ENCODE peak calls at places on chromosome 20, in four cellular contexts. One of them, this sample, is unnamed.

GRCh38 chr20:9079038-9079731 is 10.3 kb downstream of the PLCB4 start:
- DNase-seq in GM23248: no peak
- DNase-seq in GM20000: no peak
- DNase-seq in neural progenitor cell: no peak
- DNase-seq in this sample: no peak

GRCh38 chr20:47551841-47552240 is 50.2 kb downstream of the NCOA3 start:
- DNase-seq in GM20000: no peak
- DNase-seq in GM23248: peak
- DNase-seq in neural progenitor cell: no peak
- DNase-seq in this sample: peak

GRCh38 chr20:13839421-13840092 is 54.7 kb downstream of the NDUFAF5 start:
- DNase-seq in neural progenitor cell: peak
- DNase-seq in GM20000: no peak
- DNase-seq in GM23248: peak
- DNase-seq in this sample: peak

GRCh38 chr20:13226367-13226766 is 5.3 kb downstream of the ISM1 start:
- DNase-seq in neural progenitor cell: no peak
- DNase-seq in GM20000: no peak
- DNase-seq in GM23248: no peak
- DNase-seq in this sample: no peak

GRCh38 chr20:51531141-51531710 is 11.3 kb downstream of the NFATC2 start:
- DNase-seq in GM23248: peak
- DNase-seq in neural progenitor cell: no peak
- DNase-seq in GM20000: peak
- DNase-seq in this sample: no peak

GRCh38 chr20:15487682-15488081 is 1085.6 kb downstream of the KIF16B start:
- DNase-seq in GM20000: no peak
- DNase-seq in neural progenitor cell: no peak
- DNase-seq in GM23248: no peak
- DNase-seq in this sample: no peak

GRCh38 chr20:37283530-37284195 is 5.8 kb upstream of the MANBAL start:
- DNase-seq in GM23248: no peak
- DNase-seq in GM20000: no peak
- DNase-seq in neural progenitor cell: no peak
- DNase-seq in this sample: no peak

GRCh38 chr20:39059036-39059435 is 96.9 kb downstream of the DHX35 start:
- DNase-seq in neural progenitor cell: no peak
- DNase-seq in GM20000: no peak
- DNase-seq in GM23248: no peak
- DNase-seq in this sample: no peak

GRCh38 chr20:48066851-48067250 is 281.6 kb upstream of the SULF2 start:
- DNase-seq in GM20000: no peak
- DNase-seq in GM23248: no peak
- DNase-seq in neural progenitor cell: no peak
- DNase-seq in this sample: no peak

GRCh38 chr20:20734475-20734948 is 22.1 kb upstream of the RALGAPA2 start:
- DNase-seq in neural progenitor cell: peak
- DNase-seq in GM23248: no peak
- DNase-seq in GM20000: no peak
- DNase-seq in this sample: peak

GRCh38 chr20:62010551-62011402 is 54.9 kb downstream of the TAF4 start:
- DNase-seq in GM23248: peak
- DNase-seq in GM20000: peak
- DNase-seq in neural progenitor cell: peak
- DNase-seq in this sample: peak

GRCh38 chr20:34022154-34022842 is 28.6 kb downstream of the RALY start:
- DNase-seq in neural progenitor cell: peak
- DNase-seq in GM23248: peak
- DNase-seq in GM20000: peak
- DNase-seq in this sample: peak

GRCh38 chr20:48453477-48454093 is 374.2 kb downstream of the PREX1 start:
- DNase-seq in GM23248: no peak
- DNase-seq in GM20000: no peak
- DNase-seq in neural progenitor cell: no peak
- DNase-seq in this sample: no peak

GRCh38 chr20:23146857-23147256 is 60.7 kb upstream of the CD93 start:
- DNase-seq in GM23248: peak
- DNase-seq in GM20000: no peak
- DNase-seq in neural progenitor cell: no peak
- DNase-seq in this sample: no peak

GRCh38 chr20:52105573-52106422 is 85.8 kb downstream of the ZFP64 start:
- DNase-seq in neural progenitor cell: peak
- DNase-seq in GM23248: peak
- DNase-seq in GM20000: peak
- DNase-seq in this sample: peak

GRCh38 chr20:50855498-50856474 is 60.9 kb downstream of the BCAS4 start:
- DNase-seq in GM23248: peak
- DNase-seq in GM20000: no peak
- DNase-seq in neural progenitor cell: no peak
- DNase-seq in this sample: no peak

GRCh38 chr20:36521526-36521925 is 19.8 kb upstream of the MYL9 start:
- DNase-seq in GM20000: no peak
- DNase-seq in GM23248: no peak
- DNase-seq in neural progenitor cell: no peak
- DNase-seq in this sample: no peak

GRCh38 chr20:60092729-60093128 is 134.5 kb downstream of the CDH26 start:
- DNase-seq in GM20000: no peak
- DNase-seq in neural progenitor cell: no peak
- DNase-seq in GM23248: no peak
- DNase-seq in this sample: no peak

GRCh38 chr20:59371429-59371828 is 71.0 kb downstream of the EDN3 start:
- DNase-seq in neural progenitor cell: no peak
- DNase-seq in GM20000: no peak
- DNase-seq in GM23248: no peak
- DNase-seq in this sample: no peak

GRCh38 chr20:40314278-40314677 is 374.8 kb downstream of the MAFB start:
- DNase-seq in neural progenitor cell: no peak
- DNase-seq in GM23248: no peak
- DNase-seq in GM20000: no peak
- DNase-seq in this sample: no peak

GRCh38 chr20:23407770-23408467 is 13.4 kb downstream of the NAPB start:
- DNase-seq in GM23248: no peak
- DNase-seq in neural progenitor cell: no peak
- DNase-seq in GM20000: peak
- DNase-seq in this sample: no peak

GRCh38 chr20:44187054-44187762 is at the start of gene JPH2:
- DNase-seq in GM23248: peak
- DNase-seq in neural progenitor cell: peak
- DNase-seq in GM20000: no peak
- DNase-seq in this sample: no peak

GRCh38 chr20:326645-327031 is 1.3 kb downstream of the SOX12 start:
- DNase-seq in neural progenitor cell: peak
- DNase-seq in GM20000: no peak
- DNase-seq in GM23248: peak
- DNase-seq in this sample: peak

GRCh38 chr20:58141971-58142842 is 86.2 kb downstream of the ANKRD60 start:
- DNase-seq in neural progenitor cell: no peak
- DNase-seq in GM23248: no peak
- DNase-seq in GM20000: no peak
- DNase-seq in this sample: no peak

GRCh38 chr20:47055699-47056369 is 161.2 kb downstream of the EYA2 start:
- DNase-seq in GM20000: no peak
- DNase-seq in GM23248: peak
- DNase-seq in neural progenitor cell: no peak
- DNase-seq in this sample: no peak

GRCh38 chr20:36606171-36607116 is 865 bp downstream of the RAB5IF start:
- DNase-seq in GM23248: peak
- DNase-seq in GM20000: no peak
- DNase-seq in neural progenitor cell: peak
- DNase-seq in this sample: no peak

GRCh38 chr20:56637576-56637975 is 8.5 kb downstream of the TFAP2C start:
- DNase-seq in GM23248: no peak
- DNase-seq in GM20000: no peak
- DNase-seq in neural progenitor cell: no peak
- DNase-seq in this sample: no peak

This sample was measured in NCI-H82.